ENCODE peak calls at places on chromosome X, in ten cellular contexts. One of them, this sample, is unnamed.

GRCh38 chrX:65866146-65866545 is 173.7 kb downstream of the VSIG4 start:
- DNase-seq in stimulated activated CD8-positive, alpha-beta memory T cell treated with anti-CD3 and anti-CD28 coated beads, Interleukin-12 subunit alpha, Interleukin-12 subunit beta, amount 100 ng/mL, for 4 hours: no peak
- DNase-seq in HT-29: no peak
- DNase-seq in uterus: no peak
- DNase-seq in sciatic nerve: no peak
- DNase-seq in stimulated activated CD4-positive, alpha-beta T cell treated with anti-CD3 and anti-CD28 coated beads, Interleukin-4, amount 100 ng/mL, for 1 hour: no peak
- DNase-seq in Calu3: no peak
- DNase-seq in astrocyte: no peak
- DNase-seq in activated T-cell treated with anti-CD3 and anti-CD28 coated beads for 48 hours: no peak
- DNase-seq in HFFc6: no peak
- DNase-seq in this sample: no peak

GRCh38 chrX:97616883-97617510 is 733.3 kb downstream of the RPA4 start:
- DNase-seq in stimulated activated CD8-positive, alpha-beta memory T cell treated with anti-CD3 and anti-CD28 coated beads, Interleukin-12 subunit alpha, Interleukin-12 subunit beta, amount 100 ng/mL, for 4 hours: no peak
- DNase-seq in uterus: no peak
- DNase-seq in astrocyte: peak
- DNase-seq in Calu3: peak
- DNase-seq in stimulated activated CD4-positive, alpha-beta T cell treated with anti-CD3 and anti-CD28 coated beads, Interleukin-4, amount 100 ng/mL, for 1 hour: no peak
- DNase-seq in activated T-cell treated with anti-CD3 and anti-CD28 coated beads for 48 hours: no peak
- DNase-seq in HT-29: peak
- DNase-seq in sciatic nerve: no peak
- DNase-seq in HFFc6: peak
- DNase-seq in this sample: no peak

GRCh38 chrX:139738581-139738980 is 30.6 kb upstream of the MCF2 start:
- DNase-seq in activated T-cell treated with anti-CD3 and anti-CD28 coated beads for 48 hours: no peak
- DNase-seq in astrocyte: peak
- DNase-seq in HFFc6: no peak
- DNase-seq in uterus: no peak
- DNase-seq in stimulated activated CD8-positive, alpha-beta memory T cell treated with anti-CD3 and anti-CD28 coated beads, Interleukin-12 subunit alpha, Interleukin-12 subunit beta, amount 100 ng/mL, for 4 hours: no peak
- DNase-seq in HT-29: no peak
- DNase-seq in stimulated activated CD4-positive, alpha-beta T cell treated with anti-CD3 and anti-CD28 coated beads, Interleukin-4, amount 100 ng/mL, for 1 hour: no peak
- DNase-seq in sciatic nerve: no peak
- DNase-seq in Calu3: no peak
- DNase-seq in this sample: no peak

GRCh38 chrX:981791-982626 is 230.4 kb downstream of the CRLF2 start:
- DNase-seq in uterus: no peak
- DNase-seq in stimulated activated CD4-positive, alpha-beta T cell treated with anti-CD3 and anti-CD28 coated beads, Interleukin-4, amount 100 ng/mL, for 1 hour: no peak
- DNase-seq in sciatic nerve: no peak
- DNase-seq in HT-29: no peak
- DNase-seq in stimulated activated CD8-positive, alpha-beta memory T cell treated with anti-CD3 and anti-CD28 coated beads, Interleukin-12 subunit alpha, Interleukin-12 subunit beta, amount 100 ng/mL, for 4 hours: no peak
- DNase-seq in HFFc6: peak
- DNase-seq in astrocyte: no peak
- DNase-seq in activated T-cell treated with anti-CD3 and anti-CD28 coated beads for 48 hours: no peak
- DNase-seq in Calu3: no peak
- DNase-seq in this sample: no peak

GRCh38 chrX:129427267-129427666 is 96.0 kb downstream of the SMARCA1 start:
- DNase-seq in sciatic nerve: no peak
- DNase-seq in stimulated activated CD4-positive, alpha-beta T cell treated with anti-CD3 and anti-CD28 coated beads, Interleukin-4, amount 100 ng/mL, for 1 hour: no peak
- DNase-seq in activated T-cell treated with anti-CD3 and anti-CD28 coated beads for 48 hours: no peak
- DNase-seq in Calu3: peak
- DNase-seq in uterus: no peak
- DNase-seq in HFFc6: no peak
- DNase-seq in astrocyte: no peak
- DNase-seq in stimulated activated CD8-positive, alpha-beta memory T cell treated with anti-CD3 and anti-CD28 coated beads, Interleukin-12 subunit alpha, Interleukin-12 subunit beta, amount 100 ng/mL, for 4 hours: no peak
- DNase-seq in HT-29: peak
- DNase-seq in this sample: no peak

GRCh38 chrX:39427492-39428289 is 626.4 kb downstream of the MID1IP1 start:
- DNase-seq in uterus: peak
- DNase-seq in HFFc6: peak
- DNase-seq in stimulated activated CD4-positive, alpha-beta T cell treated with anti-CD3 and anti-CD28 coated beads, Interleukin-4, amount 100 ng/mL, for 1 hour: peak
- DNase-seq in Calu3: no peak
- DNase-seq in stimulated activated CD8-positive, alpha-beta memory T cell treated with anti-CD3 and anti-CD28 coated beads, Interleukin-12 subunit alpha, Interleukin-12 subunit beta, amount 100 ng/mL, for 4 hours: no peak
- DNase-seq in astrocyte: peak
- DNase-seq in activated T-cell treated with anti-CD3 and anti-CD28 coated beads for 48 hours: peak
- DNase-seq in sciatic nerve: no peak
- DNase-seq in HT-29: peak
- DNase-seq in this sample: peak

GRCh38 chrX:45824471-45824870 is 623.8 kb upstream of the DIPK2B start:
- DNase-seq in stimulated activated CD4-positive, alpha-beta T cell treated with anti-CD3 and anti-CD28 coated beads, Interleukin-4, amount 100 ng/mL, for 1 hour: peak
- DNase-seq in sciatic nerve: no peak
- DNase-seq in uterus: peak
- DNase-seq in stimulated activated CD8-positive, alpha-beta memory T cell treated with anti-CD3 and anti-CD28 coated beads, Interleukin-12 subunit alpha, Interleukin-12 subunit beta, amount 100 ng/mL, for 4 hours: peak
- DNase-seq in astrocyte: peak
- DNase-seq in Calu3: peak
- DNase-seq in activated T-cell treated with anti-CD3 and anti-CD28 coated beads for 48 hours: peak
- DNase-seq in HFFc6: peak
- DNase-seq in HT-29: peak
- DNase-seq in this sample: peak

GRCh38 chrX:150032742-150033141 is 94.5 kb upstream of the EOLA2 start:
- DNase-seq in uterus: no peak
- DNase-seq in activated T-cell treated with anti-CD3 and anti-CD28 coated beads for 48 hours: no peak
- DNase-seq in astrocyte: peak
- DNase-seq in Calu3: peak
- DNase-seq in sciatic nerve: no peak
- DNase-seq in HFFc6: peak
- DNase-seq in HT-29: peak
- DNase-seq in stimulated activated CD8-positive, alpha-beta memory T cell treated with anti-CD3 and anti-CD28 coated beads, Interleukin-12 subunit alpha, Interleukin-12 subunit beta, amount 100 ng/mL, for 4 hours: no peak
- DNase-seq in stimulated activated CD4-positive, alpha-beta T cell treated with anti-CD3 and anti-CD28 coated beads, Interleukin-4, amount 100 ng/mL, for 1 hour: no peak
- DNase-seq in this sample: peak

GRCh38 chrX:121000589-121000988 is 15.0 kb upstream of the CT47A1 start:
- DNase-seq in activated T-cell treated with anti-CD3 and anti-CD28 coated beads for 48 hours: no peak
- DNase-seq in uterus: no peak
- DNase-seq in astrocyte: no peak
- DNase-seq in Calu3: peak
- DNase-seq in stimulated activated CD8-positive, alpha-beta memory T cell treated with anti-CD3 and anti-CD28 coated beads, Interleukin-12 subunit alpha, Interleukin-12 subunit beta, amount 100 ng/mL, for 4 hours: no peak
- DNase-seq in HFFc6: no peak
- DNase-seq in sciatic nerve: no peak
- DNase-seq in HT-29: peak
- DNase-seq in stimulated activated CD4-positive, alpha-beta T cell treated with anti-CD3 and anti-CD28 coated beads, Interleukin-4, amount 100 ng/mL, for 1 hour: no peak
- DNase-seq in this sample: no peak

GRCh38 chrX:132612990-132613564 is 124.2 kb upstream of the MBNL3 start:
- DNase-seq in astrocyte: no peak
- DNase-seq in HT-29: peak
- DNase-seq in stimulated activated CD4-positive, alpha-beta T cell treated with anti-CD3 and anti-CD28 coated beads, Interleukin-4, amount 100 ng/mL, for 1 hour: peak
- DNase-seq in activated T-cell treated with anti-CD3 and anti-CD28 coated beads for 48 hours: peak
- DNase-seq in uterus: no peak
- DNase-seq in HFFc6: no peak
- DNase-seq in Calu3: peak
- DNase-seq in sciatic nerve: peak
- DNase-seq in stimulated activated CD8-positive, alpha-beta memory T cell treated with anti-CD3 and anti-CD28 coated beads, Interleukin-12 subunit alpha, Interleukin-12 subunit beta, amount 100 ng/mL, for 4 hours: no peak
- DNase-seq in this sample: no peak

GRCh38 chrX:123138473-123138872 is 45.6 kb upstream of the GRIA3 start:
- DNase-seq in stimulated activated CD8-positive, alpha-beta memory T cell treated with anti-CD3 and anti-CD28 coated beads, Interleukin-12 subunit alpha, Interleukin-12 subunit beta, amount 100 ng/mL, for 4 hours: no peak
- DNase-seq in sciatic nerve: no peak
- DNase-seq in stimulated activated CD4-positive, alpha-beta T cell treated with anti-CD3 and anti-CD28 coated beads, Interleukin-4, amount 100 ng/mL, for 1 hour: no peak
- DNase-seq in astrocyte: peak
- DNase-seq in HT-29: no peak
- DNase-seq in Calu3: no peak
- DNase-seq in HFFc6: peak
- DNase-seq in activated T-cell treated with anti-CD3 and anti-CD28 coated beads for 48 hours: no peak
- DNase-seq in uterus: no peak
- DNase-seq in this sample: no peak